ENCODE peak calls at places on chromosomes 4 and X, in six cellular contexts. One of them, this sample, is unnamed.

GRCh38 chr4:183249854-183250253 is 70.2 kb downstream of the CLDN22 start:
- DNase-seq in GM13977: peak; percentile 26
- DNase-seq in GM23248: peak; percentile 66
- DNase-seq in brain microvascular endothelial cell: peak; percentile 43
- DNase-seq in natural killer cell: no peak
- DNase-seq in SHP77: no peak
- DNase-seq in this sample: peak; percentile 39

GRCh38 chr4:40564815-40565505 is 64.7 kb downstream of the RBM47 start:
- DNase-seq in GM23248: no peak
- DNase-seq in SHP77: no peak
- DNase-seq in GM13977: no peak
- DNase-seq in brain microvascular endothelial cell: no peak
- DNase-seq in natural killer cell: no peak
- DNase-seq in this sample: no peak

GRCh38 chrX:110402091-110402854 is 43.6 kb downstream of the RTL9 start:
- DNase-seq in GM13977: no peak
- DNase-seq in SHP77: no peak
- DNase-seq in brain microvascular endothelial cell: peak; percentile 40
- DNase-seq in GM23248: peak; percentile 86
- DNase-seq in natural killer cell: no peak
- DNase-seq in this sample: peak; percentile 66

GRCh38 chr4:87046111-87046510 is 111.3 kb downstream of the AFF1 start:
- DNase-seq in natural killer cell: no peak
- DNase-seq in SHP77: no peak
- DNase-seq in GM13977: no peak
- DNase-seq in GM23248: peak; percentile 24
- DNase-seq in brain microvascular endothelial cell: no peak
- DNase-seq in this sample: no peak

GRCh38 chr4:75653845-75654503 is 19.2 kb downstream of the G3BP2 start:
- DNase-seq in brain microvascular endothelial cell: peak; percentile 15
- DNase-seq in GM23248: peak; percentile 59
- DNase-seq in natural killer cell: no peak
- DNase-seq in GM13977: no peak
- DNase-seq in SHP77: no peak
- DNase-seq in this sample: peak; percentile 11

GRCh38 chrX:153782324-153782723 is 1.5 kb downstream of the SRPK3 start:
- DNase-seq in GM13977: no peak
- DNase-seq in GM23248: no peak
- DNase-seq in brain microvascular endothelial cell: no peak
- DNase-seq in natural killer cell: no peak
- DNase-seq in SHP77: peak; percentile 83
- DNase-seq in this sample: no peak

GRCh38 chrX:107716045-107716684 is 59.4 kb downstream of the TSC22D3 start:
- DNase-seq in GM13977: peak; percentile 41
- DNase-seq in natural killer cell: peak; percentile 20
- DNase-seq in GM23248: peak; percentile 53
- DNase-seq in brain microvascular endothelial cell: no peak
- DNase-seq in SHP77: no peak
- DNase-seq in this sample: no peak

GRCh38 chrX:1167918-1168481 is 44.4 kb downstream of the CRLF2 start:
- DNase-seq in GM13977: no peak
- DNase-seq in SHP77: no peak
- DNase-seq in natural killer cell: no peak
- DNase-seq in GM23248: no peak
- DNase-seq in brain microvascular endothelial cell: no peak
- DNase-seq in this sample: no peak

GRCh38 chr4:88297725-88298453 is 13.5 kb upstream of the PPM1K start:
- DNase-seq in SHP77: no peak
- DNase-seq in GM13977: no peak
- DNase-seq in brain microvascular endothelial cell: no peak
- DNase-seq in GM23248: no peak
- DNase-seq in natural killer cell: no peak
- DNase-seq in this sample: no peak

GRCh38 chr4:53161475-53162423 is 204.1 kb downstream of the SCFD2 start:
- DNase-seq in natural killer cell: no peak
- DNase-seq in GM13977: no peak
- DNase-seq in brain microvascular endothelial cell: no peak
- DNase-seq in GM23248: peak; percentile 26
- DNase-seq in SHP77: no peak
- DNase-seq in this sample: no peak

GRCh38 chr4:123110685-123111084 is 188.3 kb upstream of the NUDT6 start:
- DNase-seq in GM23248: peak; percentile 47
- DNase-seq in brain microvascular endothelial cell: no peak
- DNase-seq in natural killer cell: no peak
- DNase-seq in SHP77: no peak
- DNase-seq in GM13977: no peak
- DNase-seq in this sample: no peak

GRCh38 chr4:86035688-86036087 is 324.2 kb downstream of the MAPK10 start:
- DNase-seq in GM13977: no peak
- DNase-seq in SHP77: no peak
- DNase-seq in natural killer cell: no peak
- DNase-seq in GM23248: peak; percentile 46
- DNase-seq in brain microvascular endothelial cell: no peak
- DNase-seq in this sample: no peak

GRCh38 chr4:185128272-185129119 is 14.6 kb upstream of the SLC25A4 start:
- DNase-seq in brain microvascular endothelial cell: no peak
- DNase-seq in natural killer cell: no peak
- DNase-seq in SHP77: no peak
- DNase-seq in GM13977: peak; percentile 61
- DNase-seq in GM23248: peak; percentile 53
- DNase-seq in this sample: peak; percentile 40

GRCh38 chr4:40960926-40961325 is 211.2 kb downstream of the NSUN7 start:
- DNase-seq in natural killer cell: no peak
- DNase-seq in brain microvascular endothelial cell: no peak
- DNase-seq in GM23248: no peak
- DNase-seq in SHP77: no peak
- DNase-seq in GM13977: no peak
- DNase-seq in this sample: no peak

GRCh38 chr4:40227284-40227683 is 30.5 kb downstream of the RHOH start:
- DNase-seq in natural killer cell: no peak
- DNase-seq in GM13977: peak; percentile 44
- DNase-seq in GM23248: no peak
- DNase-seq in SHP77: no peak
- DNase-seq in brain microvascular endothelial cell: no peak
- DNase-seq in this sample: no peak

GRCh38 chrX:46791927-46792825 is 33.3 kb upstream of the SLC9A7 start:
- DNase-seq in SHP77: no peak
- DNase-seq in GM23248: peak; percentile 89
- DNase-seq in brain microvascular endothelial cell: peak; percentile 91
- DNase-seq in natural killer cell: no peak
- DNase-seq in GM13977: peak; percentile 41
- DNase-seq in this sample: peak; percentile 90

GRCh38 chrX:130682990-130683389 is 220.0 kb downstream of the ENOX2 start:
- DNase-seq in SHP77: no peak
- DNase-seq in GM13977: no peak
- DNase-seq in GM23248: peak; percentile 41
- DNase-seq in brain microvascular endothelial cell: peak; percentile 43
- DNase-seq in natural killer cell: no peak
- DNase-seq in this sample: no peak

GRCh38 chr4:732911-733630 is 27.4 kb downstream of the PCGF3 start:
- DNase-seq in brain microvascular endothelial cell: no peak
- DNase-seq in SHP77: no peak
- DNase-seq in natural killer cell: no peak
- DNase-seq in GM13977: no peak
- DNase-seq in GM23248: no peak
- DNase-seq in this sample: no peak

GRCh38 chr4:109465065-109465464 is 31.4 kb downstream of the SEC24B start:
- DNase-seq in GM23248: peak; percentile 45
- DNase-seq in brain microvascular endothelial cell: no peak
- DNase-seq in natural killer cell: no peak
- DNase-seq in SHP77: no peak
- DNase-seq in GM13977: no peak
- DNase-seq in this sample: no peak

GRCh38 chrX:148259990-148260389 is 240.4 kb upstream of the AFF2 start:
- DNase-seq in GM23248: no peak
- DNase-seq in brain microvascular endothelial cell: no peak
- DNase-seq in SHP77: no peak
- DNase-seq in natural killer cell: no peak
- DNase-seq in GM13977: no peak
- DNase-seq in this sample: no peak

GRCh38 chr4:48651869-48652447 is 128.1 kb downstream of the FRYL start:
- DNase-seq in SHP77: no peak
- DNase-seq in natural killer cell: no peak
- DNase-seq in brain microvascular endothelial cell: no peak
- DNase-seq in GM23248: peak; percentile 80
- DNase-seq in GM13977: no peak
- DNase-seq in this sample: no peak

GRCh38 chrX:71846429-71846828 is 64.2 kb upstream of the NHSL2 start:
- DNase-seq in natural killer cell: no peak
- DNase-seq in GM13977: no peak
- DNase-seq in brain microvascular endothelial cell: peak; percentile 69
- DNase-seq in SHP77: no peak
- DNase-seq in GM23248: peak; percentile 33
- DNase-seq in this sample: no peak

GRCh38 chr4:110626532-110627153 is 3.8 kb upstream of the PITX2 start:
- DNase-seq in brain microvascular endothelial cell: no peak
- DNase-seq in GM13977: peak; percentile 8
- DNase-seq in GM23248: no peak
- DNase-seq in natural killer cell: no peak
- DNase-seq in SHP77: no peak
- DNase-seq in this sample: no peak

GRCh38 chrX:129842510-129843208 is 1.0 kb downstream of the ZDHHC9 start:
- DNase-seq in natural killer cell: no peak
- DNase-seq in SHP77: no peak
- DNase-seq in GM23248: peak; percentile 72
- DNase-seq in GM13977: no peak
- DNase-seq in brain microvascular endothelial cell: no peak
- DNase-seq in this sample: peak; percentile 12

GRCh38 chrX:38061335-38061734 is 55.0 kb downstream of the SYTL5 start:
- DNase-seq in GM23248: peak; percentile 43
- DNase-seq in brain microvascular endothelial cell: no peak
- DNase-seq in GM13977: no peak
- DNase-seq in SHP77: no peak
- DNase-seq in natural killer cell: no peak
- DNase-seq in this sample: peak; percentile 2

GRCh38 chrX:68841251-68842049 is 12.6 kb downstream of the EFNB1 start:
- DNase-seq in natural killer cell: no peak
- DNase-seq in GM13977: no peak
- DNase-seq in SHP77: no peak
- DNase-seq in brain microvascular endothelial cell: no peak
- DNase-seq in GM23248: no peak
- DNase-seq in this sample: no peak

GRCh38 chr4:137312257-137312656 is 220.0 kb downstream of the PCDH18 start:
- DNase-seq in GM23248: peak; percentile 58
- DNase-seq in GM13977: no peak
- DNase-seq in brain microvascular endothelial cell: peak; percentile 53
- DNase-seq in SHP77: no peak
- DNase-seq in natural killer cell: no peak
- DNase-seq in this sample: no peak

GRCh38 chrX:39504850-39505259 is 592.9 kb downstream of the BCOR start:
- DNase-seq in brain microvascular endothelial cell: no peak
- DNase-seq in natural killer cell: no peak
- DNase-seq in GM13977: no peak
- DNase-seq in GM23248: no peak
- DNase-seq in SHP77: no peak
- DNase-seq in this sample: no peak

GRCh38 chrX:33726281-33727160 is 405.6 kb downstream of the FAM47A start:
- DNase-seq in brain microvascular endothelial cell: no peak
- DNase-seq in SHP77: no peak
- DNase-seq in natural killer cell: no peak
- DNase-seq in GM13977: no peak
- DNase-seq in GM23248: no peak
- DNase-seq in this sample: no peak

GRCh38 chr4:120156115-120156718 is 89.6 kb upstream of the MAD2L1 start:
- DNase-seq in brain microvascular endothelial cell: peak; percentile 38
- DNase-seq in natural killer cell: no peak
- DNase-seq in SHP77: peak; percentile 20
- DNase-seq in GM13977: peak; percentile 10
- DNase-seq in GM23248: peak; percentile 60
- DNase-seq in this sample: peak; percentile 79

GRCh38 chrX:109710181-109710580 is 22.9 kb downstream of the ACSL4 start:
- DNase-seq in brain microvascular endothelial cell: no peak
- DNase-seq in SHP77: no peak
- DNase-seq in natural killer cell: no peak
- DNase-seq in GM23248: no peak
- DNase-seq in GM13977: no peak
- DNase-seq in this sample: no peak

GRCh38 chr4:61638600-61638999 is 438.5 kb downstream of the ADGRL3 start:
- DNase-seq in SHP77: no peak
- DNase-seq in GM23248: no peak
- DNase-seq in GM13977: no peak
- DNase-seq in natural killer cell: no peak
- DNase-seq in brain microvascular endothelial cell: peak; percentile 19
- DNase-seq in this sample: no peak

GRCh38 chr4:73964862-73965611 is 16.8 kb downstream of the PF4 start:
- DNase-seq in GM13977: no peak
- DNase-seq in GM23248: peak; percentile 37
- DNase-seq in natural killer cell: no peak
- DNase-seq in brain microvascular endothelial cell: no peak
- DNase-seq in SHP77: no peak
- DNase-seq in this sample: no peak

GRCh38 chrX:153571159-153571908 is 27.6 kb downstream of the CCNQ start:
- DNase-seq in SHP77: no peak
- DNase-seq in brain microvascular endothelial cell: no peak
- DNase-seq in GM23248: no peak
- DNase-seq in natural killer cell: no peak
- DNase-seq in GM13977: no peak
- DNase-seq in this sample: no peak

GRCh38 chr4:17736484-17736883 is 44.9 kb downstream of the FAM184B start:
- DNase-seq in GM23248: no peak
- DNase-seq in GM13977: no peak
- DNase-seq in natural killer cell: no peak
- DNase-seq in SHP77: no peak
- DNase-seq in brain microvascular endothelial cell: no peak
- DNase-seq in this sample: no peak

GRCh38 chr4:84971319-84971932 is 4.9 kb upstream of the WDFY3 start:
- DNase-seq in brain microvascular endothelial cell: no peak
- DNase-seq in GM13977: peak; percentile 45
- DNase-seq in SHP77: peak; percentile 6
- DNase-seq in natural killer cell: no peak
- DNase-seq in GM23248: peak; percentile 83
- DNase-seq in this sample: peak; percentile 40

GRCh38 chr4:167903291-167903721 is 189.0 kb upstream of the ANXA10 start:
- DNase-seq in GM23248: peak; percentile 70
- DNase-seq in brain microvascular endothelial cell: peak; percentile 81
- DNase-seq in SHP77: no peak
- DNase-seq in natural killer cell: no peak
- DNase-seq in GM13977: no peak
- DNase-seq in this sample: peak; percentile 1

GRCh38 chr4:573122-573892 is 2.8 kb downstream of the TMEM271 start:
- DNase-seq in GM23248: no peak
- DNase-seq in brain microvascular endothelial cell: no peak
- DNase-seq in SHP77: no peak
- DNase-seq in GM13977: no peak
- DNase-seq in natural killer cell: no peak
- DNase-seq in this sample: no peak